ENCODE peak calls at places on chromosomes 7 and 10, in seven cellular contexts. One of them, this sample, is unnamed.

GRCh38 chr10:128314691-128315090 is 188.5 kb upstream of the MKI67 start:
- DNase-seq in neural crest cell: no peak
- DNase-seq in A549: no peak
- DNase-seq in ELF-1: no peak
- DNase-seq in T-helper 2 cell: no peak
- DNase-seq in sciatic nerve: no peak
- DNase-seq in kidney tubule cell: no peak
- DNase-seq in this sample: no peak

GRCh38 chr10:3805791-3806381 is 20.9 kb upstream of the KLF6 start:
- DNase-seq in A549: no peak
- DNase-seq in sciatic nerve: no peak
- DNase-seq in kidney tubule cell: peak
- DNase-seq in ELF-1: peak
- DNase-seq in neural crest cell: no peak
- DNase-seq in T-helper 2 cell: peak
- DNase-seq in this sample: peak

GRCh38 chr10:128861018-128861565 is 605.9 kb upstream of the MGMT start:
- DNase-seq in kidney tubule cell: no peak
- DNase-seq in T-helper 2 cell: no peak
- DNase-seq in A549: no peak
- DNase-seq in ELF-1: no peak
- DNase-seq in neural crest cell: no peak
- DNase-seq in sciatic nerve: no peak
- DNase-seq in this sample: no peak

GRCh38 chr7:111992601-111993000 is 213.6 kb downstream of the DOCK4 start:
- DNase-seq in ELF-1: no peak
- DNase-seq in neural crest cell: no peak
- DNase-seq in T-helper 2 cell: no peak
- DNase-seq in A549: no peak
- DNase-seq in sciatic nerve: no peak
- DNase-seq in kidney tubule cell: peak
- DNase-seq in this sample: no peak

GRCh38 chr7:100100420-100101015 is 679 bp downstream of the MCM7 start:
- DNase-seq in T-helper 2 cell: peak
- DNase-seq in A549: peak
- DNase-seq in ELF-1: peak
- DNase-seq in neural crest cell: peak
- DNase-seq in kidney tubule cell: peak
- DNase-seq in sciatic nerve: peak
- DNase-seq in this sample: peak

GRCh38 chr7:51011710-51012350 is 229.1 kb upstream of the GRB10 start:
- DNase-seq in sciatic nerve: no peak
- DNase-seq in kidney tubule cell: peak
- DNase-seq in neural crest cell: no peak
- DNase-seq in A549: no peak
- DNase-seq in ELF-1: no peak
- DNase-seq in T-helper 2 cell: no peak
- DNase-seq in this sample: no peak

GRCh38 chr7:130831817-130832481 is 97.9 kb upstream of the KLF14 start:
- DNase-seq in sciatic nerve: no peak
- DNase-seq in kidney tubule cell: peak
- DNase-seq in A549: peak
- DNase-seq in ELF-1: no peak
- DNase-seq in neural crest cell: peak
- DNase-seq in T-helper 2 cell: peak
- DNase-seq in this sample: no peak

GRCh38 chr10:69224862-69225657 is 4.9 kb downstream of the HKDC1 start:
- DNase-seq in A549: no peak
- DNase-seq in ELF-1: no peak
- DNase-seq in T-helper 2 cell: no peak
- DNase-seq in sciatic nerve: no peak
- DNase-seq in neural crest cell: no peak
- DNase-seq in kidney tubule cell: peak
- DNase-seq in this sample: no peak

GRCh38 chr7:108222236-108222892 is 92.2 kb upstream of the LAMB4 start:
- DNase-seq in ELF-1: peak
- DNase-seq in sciatic nerve: no peak
- DNase-seq in A549: no peak
- DNase-seq in neural crest cell: no peak
- DNase-seq in T-helper 2 cell: no peak
- DNase-seq in kidney tubule cell: peak
- DNase-seq in this sample: no peak

GRCh38 chr10:131155903-131156285 is 155.6 kb downstream of the TCERG1L start:
- DNase-seq in ELF-1: peak
- DNase-seq in sciatic nerve: no peak
- DNase-seq in neural crest cell: no peak
- DNase-seq in kidney tubule cell: no peak
- DNase-seq in T-helper 2 cell: no peak
- DNase-seq in A549: no peak
- DNase-seq in this sample: no peak

GRCh38 chr7:68862736-68863135 is 735.5 kb upstream of the AUTS2 start:
- DNase-seq in ELF-1: no peak
- DNase-seq in neural crest cell: no peak
- DNase-seq in kidney tubule cell: no peak
- DNase-seq in sciatic nerve: no peak
- DNase-seq in T-helper 2 cell: no peak
- DNase-seq in A549: no peak
- DNase-seq in this sample: no peak

GRCh38 chr10:117543245-117543998 is 876 bp downstream of the EMX2 start:
- DNase-seq in sciatic nerve: no peak
- DNase-seq in ELF-1: peak
- DNase-seq in neural crest cell: no peak
- DNase-seq in T-helper 2 cell: peak
- DNase-seq in kidney tubule cell: peak
- DNase-seq in A549: no peak
- DNase-seq in this sample: no peak

GRCh38 chr7:157969995-157970394 is 617.6 kb downstream of the PTPRN2 start:
- DNase-seq in neural crest cell: no peak
- DNase-seq in A549: no peak
- DNase-seq in kidney tubule cell: no peak
- DNase-seq in sciatic nerve: no peak
- DNase-seq in ELF-1: no peak
- DNase-seq in T-helper 2 cell: no peak
- DNase-seq in this sample: no peak

GRCh38 chr10:47438857-47439474 is 44.9 kb downstream of the ANXA8 start:
- DNase-seq in neural crest cell: peak
- DNase-seq in sciatic nerve: no peak
- DNase-seq in ELF-1: peak
- DNase-seq in kidney tubule cell: peak
- DNase-seq in T-helper 2 cell: peak
- DNase-seq in A549: peak
- DNase-seq in this sample: no peak

GRCh38 chr7:41869596-41869995 is 166.7 kb upstream of the INHBA start:
- DNase-seq in T-helper 2 cell: no peak
- DNase-seq in ELF-1: no peak
- DNase-seq in neural crest cell: no peak
- DNase-seq in kidney tubule cell: no peak
- DNase-seq in sciatic nerve: no peak
- DNase-seq in A549: no peak
- DNase-seq in this sample: no peak

GRCh38 chr7:120591-120991 is 71.8 kb upstream of the FAM20C start:
- DNase-seq in neural crest cell: no peak
- DNase-seq in kidney tubule cell: no peak
- DNase-seq in T-helper 2 cell: no peak
- DNase-seq in ELF-1: peak
- DNase-seq in sciatic nerve: peak
- DNase-seq in A549: no peak
- DNase-seq in this sample: no peak

GRCh38 chr7:124790645-124791044 is 25.1 kb upstream of the GPR37 start:
- DNase-seq in kidney tubule cell: no peak
- DNase-seq in ELF-1: no peak
- DNase-seq in T-helper 2 cell: no peak
- DNase-seq in A549: no peak
- DNase-seq in neural crest cell: no peak
- DNase-seq in sciatic nerve: no peak
- DNase-seq in this sample: no peak

GRCh38 chr7:81447351-81447952 is 322.4 kb downstream of the HGF start:
- DNase-seq in T-helper 2 cell: no peak
- DNase-seq in neural crest cell: no peak
- DNase-seq in sciatic nerve: no peak
- DNase-seq in ELF-1: peak
- DNase-seq in A549: peak
- DNase-seq in kidney tubule cell: peak
- DNase-seq in this sample: no peak

GRCh38 chr10:12719365-12719764 is 282.1 kb downstream of the CCDC3 start:
- DNase-seq in neural crest cell: no peak
- DNase-seq in kidney tubule cell: peak
- DNase-seq in sciatic nerve: no peak
- DNase-seq in ELF-1: no peak
- DNase-seq in T-helper 2 cell: no peak
- DNase-seq in A549: no peak
- DNase-seq in this sample: no peak

GRCh38 chr7:125061-125471 is 67.3 kb upstream of the FAM20C start:
- DNase-seq in neural crest cell: no peak
- DNase-seq in A549: no peak
- DNase-seq in ELF-1: no peak
- DNase-seq in kidney tubule cell: no peak
- DNase-seq in sciatic nerve: peak
- DNase-seq in T-helper 2 cell: no peak
- DNase-seq in this sample: no peak

GRCh38 chr7:27170936-27171635 is 3.0 kb downstream of the HOXA10 start:
- DNase-seq in A549: no peak
- DNase-seq in kidney tubule cell: peak
- DNase-seq in sciatic nerve: peak
- DNase-seq in T-helper 2 cell: no peak
- DNase-seq in ELF-1: peak
- DNase-seq in neural crest cell: no peak
- DNase-seq in this sample: no peak

GRCh38 chr7:105880571-105881330 is 4.4 kb upstream of the ATXN7L1 start:
- DNase-seq in ELF-1: no peak
- DNase-seq in T-helper 2 cell: no peak
- DNase-seq in kidney tubule cell: no peak
- DNase-seq in neural crest cell: no peak
- DNase-seq in sciatic nerve: no peak
- DNase-seq in A549: no peak
- DNase-seq in this sample: no peak

GRCh38 chr7:151245360-151246160 is 2.9 kb downstream of the SMARCD3 start:
- DNase-seq in ELF-1: no peak
- DNase-seq in kidney tubule cell: peak
- DNase-seq in neural crest cell: peak
- DNase-seq in T-helper 2 cell: peak
- DNase-seq in A549: peak
- DNase-seq in sciatic nerve: no peak
- DNase-seq in this sample: peak

GRCh38 chr7:135759537-135759936 is 10.9 kb upstream of the FAM180A start:
- DNase-seq in sciatic nerve: no peak
- DNase-seq in A549: no peak
- DNase-seq in kidney tubule cell: no peak
- DNase-seq in ELF-1: peak
- DNase-seq in neural crest cell: no peak
- DNase-seq in T-helper 2 cell: no peak
- DNase-seq in this sample: no peak

GRCh38 chr7:158394936-158395335 is 192.7 kb downstream of the PTPRN2 start:
- DNase-seq in sciatic nerve: no peak
- DNase-seq in kidney tubule cell: no peak
- DNase-seq in ELF-1: peak
- DNase-seq in A549: peak
- DNase-seq in T-helper 2 cell: peak
- DNase-seq in neural crest cell: peak
- DNase-seq in this sample: peak

GRCh38 chr10:110530131-110530831 is 32.6 kb downstream of the DUSP5 start:
- DNase-seq in T-helper 2 cell: no peak
- DNase-seq in A549: peak
- DNase-seq in ELF-1: peak
- DNase-seq in neural crest cell: peak
- DNase-seq in sciatic nerve: peak
- DNase-seq in kidney tubule cell: peak
- DNase-seq in this sample: no peak

GRCh38 chr10:11874568-11875182 is 51.5 kb downstream of the PROSER2 start:
- DNase-seq in ELF-1: peak
- DNase-seq in A549: no peak
- DNase-seq in neural crest cell: peak
- DNase-seq in sciatic nerve: peak
- DNase-seq in T-helper 2 cell: peak
- DNase-seq in kidney tubule cell: peak
- DNase-seq in this sample: no peak

GRCh38 chr10:787933-788651 is 98.6 kb upstream of the DIP2C start:
- DNase-seq in sciatic nerve: no peak
- DNase-seq in neural crest cell: no peak
- DNase-seq in kidney tubule cell: no peak
- DNase-seq in T-helper 2 cell: no peak
- DNase-seq in ELF-1: no peak
- DNase-seq in A549: no peak
- DNase-seq in this sample: no peak

GRCh38 chr10:84352251-84352842 is 24.0 kb downstream of the CCSER2 start:
- DNase-seq in kidney tubule cell: peak
- DNase-seq in sciatic nerve: peak
- DNase-seq in T-helper 2 cell: peak
- DNase-seq in neural crest cell: peak
- DNase-seq in ELF-1: peak
- DNase-seq in A549: peak
- DNase-seq in this sample: peak

GRCh38 chr7:157414702-157415096 is 77.9 kb downstream of the DNAJB6 start:
- DNase-seq in neural crest cell: no peak
- DNase-seq in ELF-1: no peak
- DNase-seq in sciatic nerve: no peak
- DNase-seq in T-helper 2 cell: no peak
- DNase-seq in kidney tubule cell: no peak
- DNase-seq in A549: no peak
- DNase-seq in this sample: no peak

GRCh38 chr10:125153693-125154490 is 6.5 kb downstream of the CTBP2 start:
- DNase-seq in A549: no peak
- DNase-seq in T-helper 2 cell: no peak
- DNase-seq in kidney tubule cell: peak
- DNase-seq in neural crest cell: no peak
- DNase-seq in ELF-1: peak
- DNase-seq in sciatic nerve: no peak
- DNase-seq in this sample: no peak

GRCh38 chr7:103080923-103081322 is 6.0 kb downstream of the ARMC10 start:
- DNase-seq in kidney tubule cell: no peak
- DNase-seq in ELF-1: no peak
- DNase-seq in A549: no peak
- DNase-seq in neural crest cell: no peak
- DNase-seq in T-helper 2 cell: no peak
- DNase-seq in sciatic nerve: no peak
- DNase-seq in this sample: no peak

GRCh38 chr10:15369642-15370211 is 1.4 kb downstream of the FAM171A1 start:
- DNase-seq in sciatic nerve: no peak
- DNase-seq in A549: no peak
- DNase-seq in kidney tubule cell: peak
- DNase-seq in ELF-1: peak
- DNase-seq in T-helper 2 cell: no peak
- DNase-seq in neural crest cell: peak
- DNase-seq in this sample: no peak